ENCODE peak calls at places on chromosome 4, in five cellular contexts. F, W, P, D and L are unnamed samples.

GRCh38 chr4:125115941-125116340 is 198.8 kb upstream of the FAT4 start:
- DNase-seq in F (no peak), W (no peak), P (no peak), D (no peak), L (no peak)

GRCh38 chr4:137278431-137278830 is 253.9 kb downstream of the PCDH18 start:
- DNase-seq in F (no peak), W (no peak), P (no peak), D (no peak), L (no peak)

GRCh38 chr4:145851516-145852201 is 87.0 kb downstream of the ZNF827 start:
- DNase-seq in F (no peak), W (no peak), P (no peak), D (no peak), L (no peak)

GRCh38 chr4:25727711-25728493 is 72.3 kb downstream of the SLC34A2 start:
- DNase-seq in F (no peak), W (no peak), P (no peak), D (no peak), L (no peak)

GRCh38 chr4:1177274-1178141 is 5.1 kb upstream of the SPON2 start:
- DNase-seq in F (no peak), W (peak), P (no peak), D (no peak), L (peak)

GRCh38 chr4:2290974-2291704 is 29.2 kb upstream of the MXD4 start:
- DNase-seq in F (no peak), W (no peak), P (peak), D (no peak), L (peak)

GRCh38 chr4:40471923-40472322 is 136.8 kb downstream of the CHRNA9 start:
- DNase-seq in F (peak), W (no peak), P (no peak), D (no peak), L (no peak)

GRCh38 chr4:39068907-39069306 is 6.9 kb downstream of the KLHL5 start:
- DNase-seq in F (no peak), W (no peak), P (no peak), D (no peak), L (no peak)

GRCh38 chr4:91754716-91755115 is 549.0 kb upstream of the GRID2 start:
- DNase-seq in F (no peak), W (no peak), P (no peak), D (no peak), L (no peak)

GRCh38 chr4:126405369-126405982 is 1090.7 kb downstream of the FAT4 start:
- DNase-seq in F (no peak), W (no peak), P (no peak), D (no peak), L (no peak)

GRCh38 chr4:87053064-87053693 is 118.4 kb downstream of the AFF1 start:
- DNase-seq in F (no peak), W (no peak), P (no peak), D (no peak), L (no peak)